ENCODE peak calls at places on chromosomes 7 and 10, in five cellular contexts. Q is fibroblast of lung, W is transverse colon, P is left ventricle myocardium inferior, O is osteoblast. Z is an unnamed sample.
A peak's percentile ranks its signal among the peaks of the same experiment; 100 is the strongest.

GRCh38 chr7:66267249-66267648 is 62.1 kb downstream of the TPST1 start:
- DNase-seq in Q (peak; percentile 96), W (no peak), P (no peak), O (peak; percentile 58), Z (no peak)

GRCh38 chr10:31319602-31320178 is 674 bp downstream of the ZEB1 start:
- DNase-seq in Q (no peak), W (no peak), P (no peak), O (peak; percentile 58), Z (no peak)

GRCh38 chr10:5125315-5126044 is 31.3 kb downstream of the AKR1C3 start:
- DNase-seq in Q (no peak), W (no peak), P (no peak), O (no peak), Z (no peak)

GRCh38 chr7:72281325-72281724 is 130.8 kb downstream of the CALN1 start:
- DNase-seq in Q (no peak), W (no peak), P (no peak), O (no peak), Z (no peak)

GRCh38 chr7:157506268-157506667 is 169.5 kb downstream of the DNAJB6 start:
- DNase-seq in Q (no peak), W (no peak), P (no peak), O (no peak), Z (no peak)

GRCh38 chr10:5423774-5424173 is 11.4 kb downstream of the NET1 start:
- DNase-seq in Q (no peak), W (no peak), P (no peak), O (no peak), Z (no peak)

GRCh38 chr10:11439523-11440053 is 171.9 kb downstream of the USP6NL start:
- DNase-seq in Q (no peak), W (no peak), P (no peak), O (no peak), Z (no peak)

GRCh38 chr7:101878938-101879337 is 61.5 kb downstream of the CUX1 start:
- DNase-seq in Q (no peak), W (no peak), P (no peak), O (no peak), Z (no peak)

GRCh38 chr10:34885901-34886300 is 70.8 kb upstream of the PARD3 start:
- DNase-seq in Q (no peak), W (no peak), P (no peak), O (no peak), Z (no peak)

DNA sequence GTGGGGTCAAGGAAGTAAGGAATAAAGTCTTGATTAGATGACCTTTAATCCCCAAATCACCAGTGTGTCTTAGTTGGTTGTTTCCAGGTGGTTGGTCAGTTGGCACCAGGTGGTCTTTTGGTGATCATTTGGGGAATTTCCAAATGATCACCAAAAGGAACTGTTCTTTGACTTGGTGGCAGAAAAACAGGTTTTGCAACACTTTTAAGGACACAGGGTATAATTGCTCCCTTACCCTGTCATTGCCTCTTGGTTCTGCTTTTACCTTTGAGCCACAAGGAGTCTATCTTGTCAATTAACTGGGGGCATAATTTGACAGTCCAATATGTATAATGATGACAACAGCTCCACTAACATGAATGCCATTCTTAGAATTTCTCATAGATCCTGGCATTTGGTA is 104.2 kb downstream of the ADK start:
- DNase-seq in Q (no peak), W (no peak), P (no peak), O (no peak), Z (no peak)
- H3K4me1 ChIP-seq in Q (peaks cover 2% of the 10 kb centered on the region), W (peaks cover 7% of the 10 kb centered on the region), P (peaks cover 7% of the 10 kb centered on the region), O (peaks cover 6% of the 10 kb centered on the region), Z (peaks cover 16% of the 10 kb centered on the region)

GRCh38 chr7:120780938-120781337 is 77.0 kb downstream of the TSPAN12 start:
- DNase-seq in Q (no peak), W (no peak), P (no peak), O (no peak), Z (no peak)

GRCh38 chr7:120770206-120770605 is 87.7 kb downstream of the TSPAN12 start:
- DNase-seq in Q (no peak), W (no peak), P (no peak), O (no peak), Z (no peak)

GRCh38 chr7:120774481-120774880 is 83.5 kb downstream of the TSPAN12 start:
- DNase-seq in Q (no peak), W (no peak), P (no peak), O (no peak), Z (no peak)

DNA sequence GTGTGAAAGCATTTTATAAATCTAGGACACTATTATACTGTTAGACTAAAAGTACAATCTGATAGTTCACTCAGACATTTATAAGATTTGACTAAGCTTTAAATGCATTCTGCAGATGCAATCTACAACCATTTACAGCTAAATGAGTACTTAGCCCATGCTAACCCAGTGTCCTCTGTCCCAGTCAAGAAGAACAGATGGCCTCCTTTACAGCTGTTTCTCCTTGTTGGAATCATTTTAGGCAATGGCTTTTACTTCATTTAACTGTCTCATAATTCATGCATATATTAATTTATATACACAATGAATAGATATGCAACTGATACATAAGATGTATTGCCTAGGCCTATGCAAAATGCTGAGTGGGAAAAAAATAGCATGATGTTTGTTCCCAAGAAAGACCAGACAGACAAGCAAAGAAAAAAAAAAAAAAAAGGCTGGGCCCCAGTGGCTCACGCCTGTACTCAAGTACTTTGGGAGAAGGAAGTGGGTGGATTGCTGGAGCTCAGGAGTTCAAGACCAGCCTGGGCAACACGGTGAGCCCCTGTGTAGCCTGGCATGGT is 82.2 kb downstream of the TSPAN12 start:
- DNase-seq in Q (no peak), W (no peak), P (no peak), O (no peak), Z (no peak)
- H3K27ac ChIP-seq in Q (no peak overlapping the region), W (no peak overlapping the region), P (no peak overlapping the region), O (no peak overlapping the region), Z (no peak overlapping the region)

GRCh38 chr7:6231184-6231583 is 41.2 kb downstream of the CYTH3 start:
- DNase-seq in Q (no peak), W (no peak), P (no peak), O (no peak), Z (no peak)
- H3K4me1 ChIP-seq in Q (peaks cover 19% of the 10 kb centered on the region), W (peaks cover 33% of the 10 kb centered on the region), P (peaks cover 100% of the 10 kb centered on the region), O (peaks cover 30% of the 10 kb centered on the region), Z (no peaks in the 10 kb centered on the region)

DNA sequence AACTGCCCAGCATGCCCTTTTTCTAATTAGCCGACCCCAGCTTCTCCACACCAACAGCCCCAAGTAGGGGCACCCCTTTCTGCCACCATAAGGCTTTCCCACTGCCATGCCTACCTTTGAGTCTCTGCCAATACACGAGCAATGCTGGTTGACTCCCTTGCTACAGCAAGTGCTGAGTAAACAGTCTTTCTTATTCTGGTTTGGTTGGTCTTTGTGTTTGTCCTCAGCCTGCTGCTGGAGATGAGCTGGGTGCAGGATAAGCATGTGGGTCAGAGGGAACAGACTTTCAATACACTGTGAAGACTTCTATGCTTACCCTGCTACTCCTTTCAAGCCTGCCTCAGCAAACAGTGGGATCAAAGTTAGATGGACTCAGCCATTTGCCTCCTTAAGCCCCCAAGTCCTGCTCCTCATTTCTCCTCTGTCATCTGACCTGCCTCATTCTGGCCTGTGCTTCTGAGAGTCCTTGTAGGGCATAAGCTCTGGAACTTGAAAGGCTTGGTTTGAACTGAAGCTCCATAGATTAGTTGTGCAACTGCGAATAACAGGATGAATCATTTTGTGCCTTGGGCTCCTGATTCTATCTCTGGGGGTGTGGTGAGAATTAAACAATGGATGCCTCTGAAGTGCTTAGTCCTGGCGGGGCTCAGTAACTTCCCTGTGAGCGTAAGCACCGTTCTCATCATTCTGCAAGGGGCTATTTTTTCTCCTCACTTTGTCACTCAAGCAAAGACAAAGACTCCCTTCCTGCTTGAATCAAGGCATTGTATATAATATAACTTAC is 533.8 kb upstream of the DPP6 start:
- DNase-seq in Q (no peak), W (no peak), P (no peak), O (no peak), Z (no peak)
- H3K27ac ChIP-seq in Q (no peak overlapping the region), W (no peak overlapping the region), P (no peak overlapping the region), O (no peak overlapping the region), Z (no peak overlapping the region)

GRCh38 chr10:87921934-87922688 is 58.7 kb downstream of the PTEN start:
- DNase-seq in Q (peak; percentile 17), W (no peak), P (no peak), O (no peak), Z (no peak)
- H3K4me1 ChIP-seq in Q (peaks cover 6% of the 10 kb centered on the region), W (peaks cover 13% of the 10 kb centered on the region), P (peaks cover 95% of the 10 kb centered on the region), O (peaks cover 12% of the 10 kb centered on the region), Z (peaks cover 31% of the 10 kb centered on the region)